ENCODE peak calls at places on chromosome 16, in six cellular contexts. E, U, Q, S, D and Y are unnamed samples.
A peak's percentile ranks its signal among the peaks of the same experiment; 100 is the strongest.

GRCh38 chr16:58509256-58510096 is 5.8 kb upstream of the SETD6 start:
- DNase-seq in E (no peak), U (no peak), Q (no peak), S (peak; percentile 76), D (no peak), Y (no peak)

GRCh38 chr16:80576343-80576912 is 35.6 kb downstream of the DYNLRB2 start:
- DNase-seq in E (no peak), U (no peak), Q (no peak), S (no peak), D (no peak), Y (no peak)

GRCh38 chr16:71927383-71927782 is 32.1 kb downstream of the IST1 start:
- DNase-seq in E (peak; percentile 33), U (no peak), Q (peak; percentile 87), S (no peak), D (peak; percentile 57), Y (peak; percentile 13)

GRCh38 chr16:78325532-78325931 is 226.1 kb downstream of the WWOX start:
- DNase-seq in E (no peak), U (no peak), Q (no peak), S (no peak), D (no peak), Y (no peak)

GRCh38 chr16:89102035-89102776 is 8.6 kb downstream of the ACSF3 start:
- DNase-seq in E (no peak), U (no peak), Q (no peak), S (no peak), D (no peak), Y (no peak)

GRCh38 chr16:49464877-49465504 is 91.4 kb downstream of the C16orf78 start:
- DNase-seq in E (no peak), U (no peak), Q (no peak), S (peak; percentile 74), D (no peak), Y (no peak)

GRCh38 chr16:54177857-54178490 is 108.6 kb downstream of the IRX3 start:
- DNase-seq in E (no peak), U (no peak), Q (no peak), S (no peak), D (no peak), Y (no peak)

GRCh38 chr16:29770250-29770929 is 7.7 kb upstream of the ZG16 start:
- DNase-seq in E (no peak), U (no peak), Q (no peak), S (no peak), D (no peak), Y (no peak)

GRCh38 chr16:89335803-89336485 is 118.4 kb downstream of the ZNF778 start:
- DNase-seq in E (no peak), U (no peak), Q (no peak), S (no peak), D (no peak), Y (no peak)

GRCh38 chr16:46812781-46813555 is 18.0 kb downstream of the C16orf87 start:
- DNase-seq in E (no peak), U (no peak), Q (no peak), S (no peak), D (no peak), Y (no peak)

GRCh38 chr16:27508476-27508875 is 41.2 kb downstream of the GTF3C1 start:
- DNase-seq in E (no peak), U (no peak), Q (no peak), S (no peak), D (no peak), Y (no peak)

GRCh38 chr16:46885960-46886763 is 2.0 kb downstream of the GPT2 start:
- DNase-seq in E (no peak), U (peak; percentile 49), Q (peak; percentile 7), S (no peak), D (no peak), Y (peak; percentile 40)

GRCh38 chr16:24689128-24689527 is 40.3 kb upstream of the TNRC6A start:
- DNase-seq in E (no peak), U (no peak), Q (peak; percentile 77), S (no peak), D (peak; percentile 37), Y (peak; percentile 5)

GRCh38 chr16:4101421-4102275 is 14.6 kb downstream of the ADCY9 start:
- DNase-seq in E (no peak), U (no peak), Q (no peak), S (no peak), D (no peak), Y (no peak)

GRCh38 chr16:25063102-25063501 is 47.9 kb upstream of the ARHGAP17 start:
- DNase-seq in E (no peak), U (peak; percentile 18), Q (no peak), S (no peak), D (no peak), Y (no peak)

GRCh38 chr16:84532855-84533486 is 28.5 kb upstream of the MEAK7 start:
- DNase-seq in E (no peak), U (no peak), Q (no peak), S (no peak), D (no peak), Y (no peak)

GRCh38 chr16:11078812-11079459 is 134.6 kb downstream of the CLEC16A start:
- DNase-seq in E (no peak), U (no peak), Q (peak; percentile 88), S (no peak), D (no peak), Y (no peak)

GRCh38 chr16:23428351-23428750 is 24.6 kb downstream of the COG7 start:
- DNase-seq in E (no peak), U (no peak), Q (no peak), S (no peak), D (no peak), Y (no peak)

GRCh38 chr16:27802664-27803450 is 252.9 kb downstream of the KATNIP start:
- DNase-seq in E (no peak), U (no peak), Q (no peak), S (no peak), D (no peak), Y (no peak)

GRCh38 chr16:31301708-31302400 is 42.1 kb downstream of the ITGAM start:
- DNase-seq in E (no peak), U (peak; percentile 86), Q (peak; percentile 39), S (no peak), D (no peak), Y (no peak)

GRCh38 chr16:35188288-35189155 is 1729.1 kb downstream of the TP53TG3F start:
- DNase-seq in E (no peak), U (no peak), Q (no peak), S (peak; percentile 79), D (no peak), Y (no peak)

GRCh38 chr16:54693864-54694263 is 236.8 kb upstream of the IRX5 start:
- DNase-seq in E (no peak), U (no peak), Q (no peak), S (no peak), D (no peak), Y (no peak)

GRCh38 chr16:2751577-2752034 is 832 bp upstream of the SRRM2 start:
- DNase-seq in E (no peak), U (peak; percentile 73), Q (no peak), S (no peak), D (no peak), Y (no peak)

GRCh38 chr16:27239906-27240655 is 28.5 kb downstream of the NSMCE1 start:
- DNase-seq in E (no peak), U (no peak), Q (no peak), S (peak; percentile 66), D (no peak), Y (no peak)

GRCh38 chr16:83329466-83329865 is 478.3 kb upstream of the HSBP1 start:
- DNase-seq in E (no peak), U (no peak), Q (no peak), S (no peak), D (no peak), Y (no peak)

GRCh38 chr16:88754912-88755744 is 29.9 kb downstream of the PIEZO1 start:
- DNase-seq in E (no peak), U (no peak), Q (peak; percentile 83), S (no peak), D (peak; percentile 27), Y (no peak)

GRCh38 chr16:75261590-75262078 is 10.2 kb upstream of the BCAR1 start:
- DNase-seq in E (no peak), U (no peak), Q (no peak), S (no peak), D (no peak), Y (no peak)

GRCh38 chr16:4052801-4053662 is 63.2 kb downstream of the ADCY9 start:
- DNase-seq in E (no peak), U (peak; percentile 45), Q (peak; percentile 93), S (peak; percentile 93), D (no peak), Y (peak; percentile 76)

GRCh38 chr16:69513180-69513966 is 52.4 kb upstream of the NFAT5 start:
- DNase-seq in E (no peak), U (no peak), Q (peak; percentile 74), S (no peak), D (no peak), Y (no peak)

GRCh38 chr16:88798073-88798472 is 5.5 kb upstream of the CDT1 start:
- DNase-seq in E (no peak), U (no peak), Q (no peak), S (no peak), D (no peak), Y (no peak)

GRCh38 chr16:1035066-1035415 is 37.5 kb upstream of the SSTR5 start:
- DNase-seq in E (no peak), U (no peak), Q (no peak), S (no peak), D (no peak), Y (no peak)

GRCh38 chr16:86044241-86044671 is 145.3 kb downstream of the IRF8 start:
- DNase-seq in E (no peak), U (no peak), Q (peak; percentile 61), S (no peak), D (no peak), Y (no peak)

GRCh38 chr16:52912565-52913173 is 140.0 kb downstream of the CHD9NB start:
- DNase-seq in E (no peak), U (no peak), Q (peak; percentile 61), S (no peak), D (no peak), Y (peak; percentile 9)

GRCh38 chr16:31708348-31708747 is 165.3 kb upstream of the ZNF267 start:
- DNase-seq in E (no peak), U (no peak), Q (no peak), S (no peak), D (no peak), Y (no peak)

GRCh38 chr16:67966549-67967182 is 1.8 kb downstream of the SLC12A4 start:
- DNase-seq in E (no peak), U (no peak), Q (peak; percentile 61), S (no peak), D (no peak), Y (no peak)

GRCh38 chr16:28063047-28063521 is 430 bp downstream of the GSG1L start:
- DNase-seq in E (no peak), U (no peak), Q (peak; percentile 55), S (no peak), D (no peak), Y (no peak)

GRCh38 chr16:12509121-12509520 is 294.6 kb downstream of the CPPED1 start:
- DNase-seq in E (no peak), U (no peak), Q (no peak), S (no peak), D (no peak), Y (no peak)

GRCh38 chr16:4327782-4328579 is 12.1 kb downstream of the GLIS2 start:
- DNase-seq in E (no peak), U (peak; percentile 23), Q (peak; percentile 92), S (peak; percentile 95), D (peak; percentile 34), Y (peak; percentile 48)